ENCODE peak calls at places on chromosomes 2 and 18, in ten cellular contexts. D is cardiac muscle cell, I is A673, B is heart right ventricle, G is left ventricle myocardium inferior, S is foreskin keratinocyte, U is A549, T is Peyer's patch, V is IMR-90, O is H1. H is an unnamed sample.

GRCh38 chr2:96538487-96539214 is 2.1 kb downstream of the ARID5A start:
- DNase-seq in D (peak; percentile 59), I (peak; percentile 64), B (peak; percentile 82), G (peak; percentile 85), S (no peak), U (no peak), T (peak; percentile 97), V (no peak), O (peak; percentile 88), H (peak; percentile 94)

GRCh38 chr2:9889812-9890261 is 46.6 kb downstream of the TAF1B start:
- DNase-seq in D (no peak), I (no peak), B (no peak), G (no peak), S (no peak), U (no peak), T (no peak), V (peak; percentile 25), O (no peak), H (no peak)

GRCh38 chr2:170524828-170525565 is 190.1 kb upstream of the SP5 start:
- DNase-seq in D (peak; percentile 21), I (no peak), B (no peak), G (no peak), S (no peak), U (no peak), T (no peak), V (peak; percentile 1), O (no peak), H (no peak)

GRCh38 chr2:66434679-66435548 is at the start of gene MEIS1:
- DNase-seq in D (peak; percentile 99), I (peak; percentile 98), B (peak; percentile 87), G (peak; percentile 89), S (peak; percentile 96), U (peak; percentile 95), T (peak; percentile 85), V (peak; percentile 100), O (peak; percentile 78), H (peak; percentile 97)

GRCh38 chr2:94758546-94758945 is 112.7 kb upstream of the TEKT4 start:
- DNase-seq in D (no peak), I (no peak), B (no peak), G (no peak), S (no peak), U (no peak), T (no peak), V (no peak), O (no peak), H (no peak)

GRCh38 chr2:176088048-176088936 is 4.2 kb upstream of the HOXD13 start:
- DNase-seq in D (peak; percentile 48), I (peak; percentile 76), B (peak; percentile 59), G (peak; percentile 53), S (no peak), U (peak; percentile 55), T (peak; percentile 68), V (peak; percentile 23), O (peak; percentile 80), H (no peak)

GRCh38 chr2:54899576-54900200 is 150.6 kb downstream of the RTN4 start:
- DNase-seq in D (peak; percentile 76), I (peak; percentile 67), B (no peak), G (no peak), S (peak; percentile 51), U (peak; percentile 58), T (no peak), V (peak; percentile 70), O (no peak), H (no peak)

GRCh38 chr2:79580175-79580574 is 67.3 kb downstream of the CTNNA2 start:
- DNase-seq in D (no peak), I (peak; percentile 5), B (no peak), G (no peak), S (no peak), U (peak; percentile 29), T (no peak), V (no peak), O (no peak), H (no peak)

GRCh38 chr2:176112375-176113302 is 3.9 kb upstream of the HOXD10 start:
- DNase-seq in D (no peak), I (peak; percentile 39), B (no peak), G (no peak), S (no peak), U (no peak), T (no peak), V (no peak), O (peak; percentile 60), H (no peak)

GRCh38 chr2:8647462-8647857 is 34.4 kb upstream of the ID2 start:
- DNase-seq in D (no peak), I (no peak), B (no peak), G (no peak), S (no peak), U (no peak), T (no peak), V (no peak), O (no peak), H (no peak)

GRCh38 chr2:75579186-75579585 is 18.4 kb upstream of the EVA1A start:
- DNase-seq in D (no peak), I (no peak), B (no peak), G (no peak), S (no peak), U (no peak), T (no peak), V (no peak), O (no peak), H (no peak)

GRCh38 chr2:56522605-56523089 is 338.9 kb downstream of the CCDC85A start:
- DNase-seq in D (peak; percentile 5), I (peak; percentile 59), B (peak; percentile 7), G (peak; percentile 27), S (peak; percentile 55), U (peak; percentile 49), T (no peak), V (peak; percentile 2), O (no peak), H (no peak)

GRCh38 chr2:39118786-39119499 is 1.9 kb downstream of the SOS1 start:
- DNase-seq in D (peak; percentile 40), I (peak; percentile 32), B (no peak), G (no peak), S (no peak), U (no peak), T (no peak), V (no peak), O (no peak), H (no peak)

GRCh38 chr2:8148260-8148880 is 533.5 kb upstream of the ID2 start:
- DNase-seq in D (peak; percentile 77), I (no peak), B (no peak), G (no peak), S (peak; percentile 66), U (peak; percentile 74), T (peak; percentile 66), V (peak; percentile 90), O (no peak), H (peak; percentile 87)

GRCh38 chr18:21101172-21101571 is 10.4 kb downstream of the ROCK1 start:
- DNase-seq in D (no peak), I (no peak), B (no peak), G (no peak), S (no peak), U (no peak), T (no peak), V (no peak), O (no peak), H (no peak)

DNA sequence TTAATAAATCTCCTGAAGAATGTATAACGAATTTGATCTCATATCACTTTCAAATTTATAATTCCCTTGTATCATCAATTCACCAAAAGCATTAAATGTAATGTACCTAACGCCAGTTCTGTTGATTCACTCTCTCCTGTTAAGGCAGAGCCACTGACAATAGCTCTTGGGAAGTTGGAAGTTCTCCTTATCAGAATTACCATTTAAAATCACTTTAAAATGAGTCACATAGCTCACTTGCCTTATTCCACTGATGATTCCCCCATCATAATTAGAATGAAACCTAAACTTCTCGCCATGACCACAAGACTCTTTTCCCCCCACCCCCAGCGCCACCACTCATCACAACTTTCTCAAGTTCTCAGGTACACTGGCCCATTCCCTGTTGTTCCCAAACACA is 117.1 kb downstream of the PID1 start:
- DNase-seq in D (no peak), I (no peak), B (no peak), G (no peak), S (no peak), U (no peak), T (no peak), V (no peak), O (no peak), H (no peak)
- H3K27ac ChIP-seq in D (no peak overlapping the region), I (no peak overlapping the region), B (no peak overlapping the region), G (no peak overlapping the region), S (no peak overlapping the region), U (no peak overlapping the region), T (peak overlapping the region; percentile 28), V (no peak overlapping the region), O (no peak overlapping the region), H (peak overlapping the region; percentile 4)

GRCh38 chr2:241943209-241943850 is 73.8 kb downstream of the RTP5 start:
- DNase-seq in D (no peak), I (no peak), B (no peak), G (no peak), S (no peak), U (no peak), T (peak; percentile 24), V (no peak), O (no peak), H (no peak)

GRCh38 chr2:241942416-241943208 is 73.1 kb downstream of the RTP5 start:
- DNase-seq in D (no peak), I (no peak), B (no peak), G (no peak), S (no peak), U (no peak), T (peak; percentile 37), V (no peak), O (no peak), H (no peak)

GRCh38 chr2:241941691-241942301 is 72.3 kb downstream of the RTP5 start:
- DNase-seq in D (no peak), I (no peak), B (no peak), G (no peak), S (no peak), U (no peak), T (no peak), V (no peak), O (no peak), H (no peak)

GRCh38 chr2:241939541-241939940 is 70.0 kb downstream of the RTP5 start:
- DNase-seq in D (no peak), I (no peak), B (no peak), G (no peak), S (no peak), U (no peak), T (no peak), V (no peak), O (no peak), H (no peak)

GRCh38 chr2:241940329-241940728 is 70.8 kb downstream of the RTP5 start:
- DNase-seq in D (no peak), I (peak; percentile 36), B (no peak), G (no peak), S (no peak), U (peak; percentile 44), T (no peak), V (no peak), O (no peak), H (no peak)
- TF ChIP-seq CTCF in D (peak; percentile 23), I (peak; percentile 59), B (peak; percentile 30), G (peak; percentile 20), S (peak; percentile 43), U (peak; percentile 16), T (no peak), V (no peak), O (peak; percentile 70), H (no peak)

GRCh38 chr2:201126308-201127127 is 10.6 kb downstream of the CFLAR start:
- DNase-seq in D (peak; percentile 71), I (no peak), B (no peak), G (no peak), S (no peak), U (no peak), T (no peak), V (peak; percentile 49), O (no peak), H (no peak)
- H3K4me1 ChIP-seq in D (peaks cover 12% of the 10 kb centered on the region), I (peaks cover 53% of the 10 kb centered on the region), B (peaks cover 100% of the 10 kb centered on the region), G (peaks cover 100% of the 10 kb centered on the region), S (peaks cover 48% of the 10 kb centered on the region), U (peaks cover 99% of the 10 kb centered on the region), T (peaks cover 13% of the 10 kb centered on the region), V (peaks cover 33% of the 10 kb centered on the region), O (peaks cover 2% of the 10 kb centered on the region), H (peaks cover 64% of the 10 kb centered on the region)

GRCh38 chr2:43737855-43738254 is 36.0 kb upstream of the DYNC2LI1 start:
- DNase-seq in D (no peak), I (no peak), B (no peak), G (no peak), S (no peak), U (no peak), T (no peak), V (peak; percentile 5), O (no peak), H (no peak)
- H3K27ac ChIP-seq in D (no peak overlapping the region), I (no peak overlapping the region), B (no peak overlapping the region), G (no peak overlapping the region), S (no peak overlapping the region), U (peak overlapping the region; percentile 25), T (no peak overlapping the region), V (peak overlapping the region; percentile 39), O (no peak overlapping the region), H (peak overlapping the region; percentile 48)

H was measured in ascending aorta.